ENCODE peak calls at places on chromosomes 11 and 22, in nine cellular contexts. One of them, this sample, is unnamed.

GRCh38 chr11:94897330-94897768 is 76.0 kb downstream of the CWC15 start:
- DNase-seq in omental fat pad: no peak
- DNase-seq in CD4-positive, alpha-beta T cell: no peak
- DNase-seq in endodermal cell: peak
- DNase-seq in PC-9: peak
- DNase-seq in stomach: peak
- DNase-seq in HFF-Myc: peak
- DNase-seq in coronary artery: no peak
- DNase-seq in progenitor cell of endocrine pancreas: peak
- DNase-seq in this sample: peak

GRCh38 chr11:94603587-94603986 is 36.4 kb downstream of the PIWIL4 start:
- DNase-seq in stomach: no peak
- DNase-seq in CD4-positive, alpha-beta T cell: no peak
- DNase-seq in omental fat pad: no peak
- DNase-seq in endodermal cell: no peak
- DNase-seq in HFF-Myc: no peak
- DNase-seq in coronary artery: no peak
- DNase-seq in PC-9: no peak
- DNase-seq in progenitor cell of endocrine pancreas: no peak
- DNase-seq in this sample: no peak

GRCh38 chr22:33391298-33391697 is 333.1 kb upstream of the SYN3 start:
- DNase-seq in CD4-positive, alpha-beta T cell: no peak
- DNase-seq in progenitor cell of endocrine pancreas: no peak
- DNase-seq in PC-9: no peak
- DNase-seq in coronary artery: no peak
- DNase-seq in stomach: no peak
- DNase-seq in omental fat pad: no peak
- DNase-seq in endodermal cell: no peak
- DNase-seq in HFF-Myc: no peak
- DNase-seq in this sample: no peak

GRCh38 chr11:45507916-45508315 is 157.5 kb downstream of the CHST1 start:
- DNase-seq in CD4-positive, alpha-beta T cell: no peak
- DNase-seq in omental fat pad: no peak
- DNase-seq in HFF-Myc: no peak
- DNase-seq in endodermal cell: peak
- DNase-seq in PC-9: no peak
- DNase-seq in stomach: no peak
- DNase-seq in progenitor cell of endocrine pancreas: no peak
- DNase-seq in coronary artery: peak
- DNase-seq in this sample: no peak

GRCh38 chr22:38982008-38982927 is at the start of gene APOBEC3B:
- DNase-seq in endodermal cell: peak
- DNase-seq in CD4-positive, alpha-beta T cell: peak
- DNase-seq in HFF-Myc: peak
- DNase-seq in omental fat pad: no peak
- DNase-seq in PC-9: peak
- DNase-seq in progenitor cell of endocrine pancreas: no peak
- DNase-seq in stomach: peak
- DNase-seq in coronary artery: peak
- DNase-seq in this sample: no peak

GRCh38 chr11:11332141-11332710 is 20.8 kb downstream of the CSNK2A3 start:
- DNase-seq in CD4-positive, alpha-beta T cell: no peak
- DNase-seq in PC-9: no peak
- DNase-seq in stomach: no peak
- DNase-seq in HFF-Myc: no peak
- DNase-seq in progenitor cell of endocrine pancreas: no peak
- DNase-seq in omental fat pad: no peak
- DNase-seq in coronary artery: no peak
- DNase-seq in endodermal cell: no peak
- DNase-seq in this sample: no peak

GRCh38 chr11:57311109-57311936 is 13.4 kb downstream of the TNKS1BP1 start:
- DNase-seq in stomach: peak
- DNase-seq in HFF-Myc: peak
- DNase-seq in progenitor cell of endocrine pancreas: peak
- DNase-seq in coronary artery: peak
- DNase-seq in omental fat pad: peak
- DNase-seq in CD4-positive, alpha-beta T cell: no peak
- DNase-seq in PC-9: peak
- DNase-seq in endodermal cell: peak
- DNase-seq in this sample: peak

GRCh38 chr22:37229805-37230672 is 14.0 kb downstream of the RAC2 start:
- DNase-seq in endodermal cell: no peak
- DNase-seq in coronary artery: no peak
- DNase-seq in CD4-positive, alpha-beta T cell: peak
- DNase-seq in PC-9: peak
- DNase-seq in omental fat pad: no peak
- DNase-seq in progenitor cell of endocrine pancreas: no peak
- DNase-seq in stomach: peak
- DNase-seq in HFF-Myc: no peak
- DNase-seq in this sample: no peak

GRCh38 chr11:34618406-34618805 is 2.5 kb upstream of the EHF start:
- DNase-seq in stomach: no peak
- DNase-seq in omental fat pad: no peak
- DNase-seq in coronary artery: no peak
- DNase-seq in HFF-Myc: no peak
- DNase-seq in CD4-positive, alpha-beta T cell: no peak
- DNase-seq in endodermal cell: no peak
- DNase-seq in progenitor cell of endocrine pancreas: no peak
- DNase-seq in PC-9: no peak
- DNase-seq in this sample: no peak

GRCh38 chr11:69499216-69499945 is 17.9 kb downstream of the LINC01488 start:
- DNase-seq in HFF-Myc: no peak
- DNase-seq in endodermal cell: no peak
- DNase-seq in PC-9: no peak
- DNase-seq in CD4-positive, alpha-beta T cell: no peak
- DNase-seq in coronary artery: no peak
- DNase-seq in stomach: no peak
- DNase-seq in omental fat pad: no peak
- DNase-seq in progenitor cell of endocrine pancreas: no peak
- DNase-seq in this sample: peak

GRCh38 chr22:18060646-18061620 is 16.9 kb upstream of the PEX26 start:
- DNase-seq in HFF-Myc: no peak
- DNase-seq in omental fat pad: no peak
- DNase-seq in CD4-positive, alpha-beta T cell: no peak
- DNase-seq in stomach: no peak
- DNase-seq in endodermal cell: no peak
- DNase-seq in coronary artery: no peak
- DNase-seq in PC-9: peak
- DNase-seq in progenitor cell of endocrine pancreas: no peak
- DNase-seq in this sample: no peak

GRCh38 chr22:18058770-18059169 is 19.0 kb upstream of the PEX26 start:
- DNase-seq in HFF-Myc: no peak
- DNase-seq in PC-9: no peak
- DNase-seq in CD4-positive, alpha-beta T cell: no peak
- DNase-seq in coronary artery: no peak
- DNase-seq in stomach: no peak
- DNase-seq in endodermal cell: no peak
- DNase-seq in progenitor cell of endocrine pancreas: no peak
- DNase-seq in omental fat pad: no peak
- DNase-seq in this sample: no peak

GRCh38 chr22:18057568-18058209 is 20.1 kb upstream of the PEX26 start:
- DNase-seq in CD4-positive, alpha-beta T cell: no peak
- DNase-seq in omental fat pad: peak
- DNase-seq in progenitor cell of endocrine pancreas: no peak
- DNase-seq in stomach: peak
- DNase-seq in endodermal cell: no peak
- DNase-seq in coronary artery: peak
- DNase-seq in HFF-Myc: peak
- DNase-seq in PC-9: no peak
- DNase-seq in this sample: no peak

GRCh38 chr22:18059473-18059872 is 18.3 kb upstream of the PEX26 start:
- DNase-seq in stomach: no peak
- DNase-seq in PC-9: no peak
- DNase-seq in coronary artery: no peak
- DNase-seq in CD4-positive, alpha-beta T cell: no peak
- DNase-seq in HFF-Myc: no peak
- DNase-seq in endodermal cell: no peak
- DNase-seq in progenitor cell of endocrine pancreas: no peak
- DNase-seq in omental fat pad: no peak
- DNase-seq in this sample: no peak

GRCh38 chr22:18059991-18060390 is 17.8 kb upstream of the PEX26 start:
- DNase-seq in stomach: no peak
- DNase-seq in omental fat pad: no peak
- DNase-seq in HFF-Myc: no peak
- DNase-seq in coronary artery: no peak
- DNase-seq in PC-9: no peak
- DNase-seq in endodermal cell: no peak
- DNase-seq in CD4-positive, alpha-beta T cell: no peak
- DNase-seq in progenitor cell of endocrine pancreas: no peak
- DNase-seq in this sample: no peak
- TF ChIP-seq CTCF in stomach: no peak
- TF ChIP-seq CTCF in omental fat pad: no peak
- TF ChIP-seq CTCF in HFF-Myc: no peak
- TF ChIP-seq CTCF in coronary artery: no peak
- TF ChIP-seq CTCF in PC-9: no peak
- TF ChIP-seq CTCF in endodermal cell: no peak
- TF ChIP-seq CTCF in CD4-positive, alpha-beta T cell: no peak
- TF ChIP-seq CTCF in progenitor cell of endocrine pancreas: no peak
- TF ChIP-seq CTCF in this sample: no peak

GRCh38 chr11:92969293-92969633 is 188 bp upstream of the MTNR1B start:
- DNase-seq in coronary artery: no peak
- DNase-seq in progenitor cell of endocrine pancreas: no peak
- DNase-seq in CD4-positive, alpha-beta T cell: no peak
- DNase-seq in PC-9: no peak
- DNase-seq in stomach: no peak
- DNase-seq in omental fat pad: no peak
- DNase-seq in HFF-Myc: no peak
- DNase-seq in endodermal cell: no peak
- DNase-seq in this sample: no peak
- TF ChIP-seq CTCF in coronary artery: no peak
- TF ChIP-seq CTCF in progenitor cell of endocrine pancreas: no peak
- TF ChIP-seq CTCF in CD4-positive, alpha-beta T cell: no peak
- TF ChIP-seq CTCF in PC-9: no peak
- TF ChIP-seq CTCF in stomach: no peak
- TF ChIP-seq CTCF in omental fat pad: no peak
- TF ChIP-seq CTCF in HFF-Myc: no peak
- TF ChIP-seq CTCF in endodermal cell: peak
- TF ChIP-seq CTCF in this sample: no peak

DNA sequence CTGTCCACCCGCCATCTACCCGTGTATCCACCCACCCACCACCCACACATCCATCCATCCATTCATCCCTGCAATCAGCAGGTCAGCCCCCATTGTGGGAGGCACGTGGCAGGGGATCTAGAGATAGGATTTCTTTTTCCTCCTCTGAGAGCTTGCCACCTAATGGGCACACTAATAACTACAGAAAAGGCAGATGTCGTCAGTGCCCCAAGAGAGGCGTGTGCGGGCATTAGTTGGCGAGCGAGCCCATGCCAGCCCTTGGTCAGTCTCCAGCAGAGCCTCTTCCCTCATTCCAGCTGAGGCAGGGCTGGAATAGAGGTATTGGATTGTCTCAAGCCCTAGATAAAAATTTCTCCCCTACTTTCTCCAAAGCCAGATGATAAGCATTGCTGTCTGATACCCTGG is 9.7 kb downstream of the USP2 start:
- DNase-seq in endodermal cell: peak
- DNase-seq in progenitor cell of endocrine pancreas: no peak
- DNase-seq in stomach: no peak
- DNase-seq in HFF-Myc: no peak
- DNase-seq in PC-9: no peak
- DNase-seq in coronary artery: no peak
- DNase-seq in CD4-positive, alpha-beta T cell: no peak
- DNase-seq in omental fat pad: no peak
- DNase-seq in this sample: no peak
- TF ChIP-seq CTCF in endodermal cell: no peak
- TF ChIP-seq CTCF in progenitor cell of endocrine pancreas: no peak
- TF ChIP-seq CTCF in stomach: no peak
- TF ChIP-seq CTCF in HFF-Myc: no peak
- TF ChIP-seq CTCF in PC-9: peak
- TF ChIP-seq CTCF in coronary artery: no peak
- TF ChIP-seq CTCF in CD4-positive, alpha-beta T cell: no peak
- TF ChIP-seq CTCF in omental fat pad: no peak
- TF ChIP-seq CTCF in this sample: no peak

DNA sequence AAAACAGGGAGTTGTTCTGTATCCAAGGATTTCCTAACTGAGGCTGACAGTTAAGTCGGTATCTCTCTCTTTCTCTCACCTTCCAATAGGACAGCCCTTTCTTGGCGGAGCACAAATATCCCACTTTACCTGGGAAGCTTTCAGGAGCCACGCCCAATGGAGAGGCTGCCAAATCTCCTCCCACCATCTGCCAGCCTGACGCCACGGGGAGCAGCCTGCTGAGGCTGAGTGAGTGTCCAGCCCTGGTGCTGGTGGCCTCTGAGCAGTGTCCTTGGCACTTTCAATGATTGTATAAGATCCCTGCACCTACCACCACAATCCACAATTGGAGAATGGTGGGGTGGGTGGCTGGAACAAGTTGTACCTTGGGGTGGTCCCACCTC is 33.7 kb downstream of the CYB5R2 start:
- DNase-seq in omental fat pad: no peak
- DNase-seq in HFF-Myc: no peak
- DNase-seq in PC-9: no peak
- DNase-seq in CD4-positive, alpha-beta T cell: no peak
- DNase-seq in endodermal cell: peak
- DNase-seq in progenitor cell of endocrine pancreas: no peak
- DNase-seq in coronary artery: no peak
- DNase-seq in stomach: peak
- DNase-seq in this sample: no peak
- TF ChIP-seq CTCF in omental fat pad: no peak
- TF ChIP-seq CTCF in HFF-Myc: no peak
- TF ChIP-seq CTCF in PC-9: no peak
- TF ChIP-seq CTCF in CD4-positive, alpha-beta T cell: no peak
- TF ChIP-seq CTCF in endodermal cell: no peak
- TF ChIP-seq CTCF in progenitor cell of endocrine pancreas: no peak
- TF ChIP-seq CTCF in coronary artery: no peak
- TF ChIP-seq CTCF in stomach: no peak
- TF ChIP-seq CTCF in this sample: no peak